ENCODE peak calls at places on chromosome 18, in nine cellular contexts. Q is NCI-H1694; J is T-helper 17 cell; K is AG10803; P is NCI-H82; L is activated T-cell treated with anti-CD3 and anti-CD28 coated beads, Interleukin-2, amount 50 U/mL, for 72 hours; O is iris pigment epithelial cell; V is progenitor cell of endocrine pancreas; G is Right ventricle myocardium inferior. D is an unnamed sample.

GRCh38 chr18:55275042-55275897 is 312.7 kb downstream of the TCF4 start:
- DNase-seq in Q (no peak), J (no peak), K (peak; percentile 89), P (peak; percentile 22), L (no peak), O (peak; percentile 73), V (no peak), G (no peak), D (peak; percentile 45)

GRCh38 chr18:10131783-10132381 is 218.1 kb downstream of the VAPA start:
- DNase-seq in Q (no peak), J (no peak), K (no peak), P (no peak), L (no peak), O (no peak), V (peak; percentile 21), G (no peak), D (no peak)

GRCh38 chr18:2417861-2418610 is 153.3 kb downstream of the METTL4 start:
- DNase-seq in Q (no peak), J (no peak), K (no peak), P (peak; percentile 70), L (no peak), O (peak; percentile 38), V (no peak), G (no peak), D (no peak)

GRCh38 chr18:56973487-56973886 is 173.4 kb upstream of the BOD1L2 start:
- DNase-seq in Q (no peak), J (no peak), K (no peak), P (no peak), L (no peak), O (peak; percentile 8), V (no peak), G (no peak), D (no peak)

GRCh38 chr18:58144671-58145285 is 100.8 kb downstream of the NEDD4L start:
- DNase-seq in Q (no peak), J (no peak), K (no peak), P (no peak), L (no peak), O (no peak), V (no peak), G (no peak), D (no peak)

GRCh38 chr18:79167526-79168190 is 98.5 kb downstream of the ATP9B start:
- DNase-seq in Q (no peak), J (no peak), K (no peak), P (no peak), L (no peak), O (no peak), V (no peak), G (peak; percentile 85), D (peak; percentile 84)

GRCh38 chr18:23498877-23499570 is 4.3 kb upstream of the RMC1 start:
- DNase-seq in Q (no peak), J (peak; percentile 59), K (peak; percentile 81), P (peak; percentile 89), L (peak; percentile 76), O (peak; percentile 87), V (no peak), G (no peak), D (peak; percentile 70)

GRCh38 chr18:58097907-58098166 is 53.8 kb downstream of the NEDD4L start:
- DNase-seq in Q (no peak), J (no peak), K (no peak), P (no peak), L (no peak), O (no peak), V (no peak), G (no peak), D (no peak)

GRCh38 chr18:59783138-59783537 is 85.9 kb upstream of the CCBE1 start:
- DNase-seq in Q (peak; percentile 19), J (no peak), K (peak; percentile 85), P (peak; percentile 64), L (peak; percentile 19), O (peak; percentile 78), V (no peak), G (no peak), D (no peak)

GRCh38 chr18:75048776-75049454 is 160.0 kb downstream of the PTGR3 start:
- DNase-seq in Q (no peak), J (no peak), K (no peak), P (no peak), L (no peak), O (no peak), V (no peak), G (no peak), D (no peak)

GRCh38 chr18:41323044-41323443 is 632.0 kb upstream of the PIK3C3 start:
- DNase-seq in Q (no peak), J (no peak), K (no peak), P (no peak), L (no peak), O (peak; percentile 61), V (no peak), G (no peak), D (no peak)

GRCh38 chr18:7366597-7366996 is 135.7 kb downstream of the LRRC30 start:
- DNase-seq in Q (no peak), J (no peak), K (no peak), P (peak; percentile 87), L (no peak), O (no peak), V (no peak), G (no peak), D (no peak)

GRCh38 chr18:14948163-14948540 is 200.2 kb downstream of the ANKRD30B start:
- DNase-seq in Q (no peak), J (no peak), K (no peak), P (no peak), L (no peak), O (no peak), V (no peak), G (no peak), D (no peak)

GRCh38 chr18:2985628-2986027 is 27.3 kb downstream of the LPIN2 start:
- DNase-seq in Q (no peak), J (no peak), K (peak; percentile 40), P (no peak), L (no peak), O (peak; percentile 79), V (no peak), G (no peak), D (no peak)

GRCh38 chr18:32200766-32201165 is 10.9 kb downstream of the MEP1B start:
- DNase-seq in Q (peak; percentile 40), J (no peak), K (no peak), P (peak; percentile 90), L (no peak), O (no peak), V (no peak), G (no peak), D (no peak)

GRCh38 chr18:68083131-68083530 is 566.6 kb upstream of the DSEL start:
- DNase-seq in Q (no peak), J (no peak), K (peak; percentile 87), P (no peak), L (no peak), O (peak; percentile 85), V (no peak), G (no peak), D (no peak)